ENCODE peak calls at places on chromosomes 7 and 10, in eight cellular contexts. L is activated B cell treated with CpG ODN at 0.5 μM for 24 hours, R is lung, Y is pancreas, B is GM12865, E is astrocyte of the spinal cord, J is Calu3, Z is PC-9. C is an unnamed sample.

GRCh38 chr7:116354546-116355422 is 144.4 kb downstream of the TES start:
- DNase-seq in Y (no peak), E (peak), R (peak), L (no peak), B (no peak), Z (peak), J (peak), C (peak)

GRCh38 chr10:18665815-18666558 is 6.8 kb downstream of the ARL5B start:
- DNase-seq in E (peak), L (no peak), Y (no peak), Z (no peak), B (no peak), J (no peak), R (no peak), C (no peak)

GRCh38 chr10:63208981-63209380 is 75.9 kb downstream of the NRBF2 start:
- DNase-seq in Z (no peak), R (no peak), E (peak), Y (no peak), J (no peak), L (no peak), B (no peak), C (peak)

GRCh38 chr7:1197997-1198632 is 34.6 kb upstream of the UNCX start:
- DNase-seq in R (no peak), Z (no peak), Y (no peak), L (no peak), E (peak), B (no peak), J (no peak), C (no peak)

GRCh38 chr10:3838723-3839437 is 53.9 kb upstream of the KLF6 start:
- DNase-seq in Y (no peak), J (no peak), R (no peak), Z (no peak), L (no peak), E (peak), B (no peak), C (no peak)

GRCh38 chr7:78924581-78924980 is 528.9 kb downstream of the MAGI2 start:
- DNase-seq in Z (no peak), J (peak), E (peak), L (no peak), B (peak), R (no peak), Y (no peak), C (no peak)

GRCh38 chr10:129417164-129417563 is 49.9 kb upstream of the MGMT start:
- DNase-seq in Z (no peak), E (no peak), Y (no peak), L (no peak), B (no peak), J (no peak), R (no peak), C (no peak)

GRCh38 chr10:104339469-104340098 is 1.3 kb upstream of the ITPRIP start:
- DNase-seq in E (peak), B (no peak), Y (no peak), L (no peak), J (no peak), R (no peak), Z (peak), C (no peak)

GRCh38 chr10:61028861-61029361 is 84.9 kb upstream of the RHOBTB1 start:
- DNase-seq in E (peak), J (no peak), Z (no peak), R (no peak), B (no peak), L (no peak), Y (no peak), C (no peak)

GRCh38 chr7:4800926-4801838 is 25.8 kb downstream of the AP5Z1 start:
- DNase-seq in Y (peak), Z (no peak), J (no peak), L (no peak), R (no peak), B (no peak), E (no peak), C (no peak)

GRCh38 chr10:124993728-124994451 is 52.0 kb downstream of the ZRANB1 start:
- DNase-seq in L (no peak), E (no peak), Z (no peak), Y (no peak), R (peak), J (no peak), B (no peak), C (no peak)

GRCh38 chr7:33819658-33820057 is 85.7 kb upstream of the BMPER start:
- DNase-seq in R (no peak), Y (no peak), B (no peak), J (no peak), Z (no peak), E (no peak), L (no peak), C (no peak)

GRCh38 chr10:27513451-27514191 is 9.5 kb downstream of the RAB18 start:
- DNase-seq in L (no peak), R (no peak), B (no peak), E (peak), Z (no peak), J (no peak), Y (no peak), C (no peak)

GRCh38 chr10:44976352-44977198 is 2.0 kb downstream of the DEPP1 start:
- DNase-seq in Y (no peak), L (no peak), Z (no peak), B (no peak), E (no peak), J (no peak), R (no peak), C (no peak)

GRCh38 chr7:57415730-57416129 is 34.2 kb upstream of the ZNF716 start:
- DNase-seq in J (no peak), L (no peak), R (peak), E (no peak), Z (no peak), Y (no peak), B (no peak), C (no peak)

GRCh38 chr7:35004531-35005096 is 32.7 kb downstream of the DPY19L1 start:
- DNase-seq in E (peak), Z (peak), J (peak), R (no peak), B (no peak), Y (no peak), L (no peak), C (no peak)

GRCh38 chr10:126628746-126629145 is 41.7 kb downstream of the C10orf90 start:
- DNase-seq in E (no peak), B (no peak), L (no peak), Y (no peak), Z (no peak), J (no peak), R (no peak), C (no peak)

GRCh38 chr7:21579341-21580072 is 36.7 kb downstream of the DNAH11 start:
- DNase-seq in R (no peak), E (no peak), Z (no peak), J (no peak), Y (no peak), B (no peak), L (no peak), C (no peak)

GRCh38 chr10:112732277-112732891 is 217.7 kb upstream of the TCF7L2 start:
- DNase-seq in Y (no peak), B (no peak), J (no peak), L (no peak), Z (no peak), E (no peak), R (no peak), C (no peak)

GRCh38 chr10:88389456-88389855 is 193.7 kb downstream of the RNLS start:
- DNase-seq in J (peak), Z (no peak), R (peak), L (no peak), B (peak), Y (no peak), E (peak), C (peak)

GRCh38 chr7:39453743-39454355 is 112.4 kb upstream of the YAE1 start:
- DNase-seq in Z (no peak), R (peak), L (no peak), E (peak), J (peak), B (peak), Y (no peak), C (peak)

GRCh38 chr7:40490603-40490924 is 355.8 kb downstream of the SUGCT start:
- DNase-seq in Y (no peak), Z (no peak), L (no peak), J (no peak), B (no peak), R (no peak), E (no peak), C (no peak)

GRCh38 chr7:15086171-15086745 is 183.7 kb upstream of the DGKB start:
- DNase-seq in R (no peak), Y (no peak), E (no peak), B (no peak), J (no peak), L (no peak), Z (no peak), C (no peak)

DNA sequence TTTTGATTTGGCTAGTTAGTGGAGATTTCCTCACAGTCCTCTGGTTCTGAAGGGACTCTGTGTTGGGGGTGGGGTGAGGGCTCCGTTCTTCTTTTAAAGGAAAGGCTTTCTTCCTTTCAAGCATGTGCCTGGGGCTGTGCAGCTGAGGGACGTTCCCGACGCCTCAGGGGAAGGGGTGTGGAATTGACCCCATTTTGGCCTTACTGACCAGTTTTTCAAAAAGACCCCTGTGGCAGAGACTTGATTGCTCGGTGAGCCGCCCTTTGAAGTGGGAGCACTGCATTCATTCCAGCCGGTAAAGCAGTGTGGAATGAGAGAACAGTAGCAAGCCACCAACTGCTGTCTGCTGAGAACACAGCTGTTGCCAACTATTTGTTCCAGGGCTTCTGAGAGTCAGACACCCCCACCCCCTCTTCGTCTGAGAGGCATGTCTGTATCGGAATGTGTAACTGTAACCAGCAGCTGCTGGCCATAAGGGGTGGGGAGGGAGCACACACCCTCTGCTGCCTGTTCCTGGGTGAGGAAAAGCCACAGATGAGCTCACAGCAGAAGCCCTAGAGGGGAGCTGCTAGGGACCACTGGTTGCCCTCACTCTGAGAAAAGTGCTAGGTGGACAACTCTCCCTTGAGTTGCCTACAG is 33.1 kb downstream of the WBP1L start:
- DNase-seq in L (no peak), R (peak), Z (no peak), B (no peak), Y (peak), E (peak), J (no peak), C (peak)
- TF ChIP-seq CTCF in L (no peak), R (no peak), Z (no peak), B (no peak), Y (no peak), E (no peak), J (no peak), C (no peak)

GRCh38 chr7:141876371-141876770 is 35.1 kb upstream of the PRSS37 start:
- DNase-seq in B (no peak), J (no peak), L (no peak), Y (no peak), R (no peak), Z (no peak), E (no peak), C (no peak)

GRCh38 chr7:141872931-141873330 is 31.6 kb upstream of the PRSS37 start:
- DNase-seq in B (no peak), Y (no peak), J (no peak), R (no peak), E (no peak), L (no peak), Z (no peak), C (no peak)

GRCh38 chr7:141875453-141875852 is 34.2 kb upstream of the PRSS37 start:
- DNase-seq in L (no peak), Y (no peak), Z (no peak), B (no peak), E (no peak), J (no peak), R (no peak), C (no peak)

GRCh38 chr7:141877365-141877764 is 36.1 kb upstream of the PRSS37 start:
- DNase-seq in L (no peak), Y (no peak), E (no peak), J (no peak), Z (no peak), B (no peak), R (no peak), C (no peak)

GRCh38 chr7:141874787-141875186 is 33.5 kb upstream of the PRSS37 start:
- DNase-seq in R (no peak), E (no peak), L (no peak), Z (no peak), B (no peak), J (no peak), Y (no peak), C (no peak)
- TF ChIP-seq CTCF in R (no peak), E (no peak), L (no peak), Z (no peak), B (no peak), J (no peak), Y (no peak), C (no peak)

DNA sequence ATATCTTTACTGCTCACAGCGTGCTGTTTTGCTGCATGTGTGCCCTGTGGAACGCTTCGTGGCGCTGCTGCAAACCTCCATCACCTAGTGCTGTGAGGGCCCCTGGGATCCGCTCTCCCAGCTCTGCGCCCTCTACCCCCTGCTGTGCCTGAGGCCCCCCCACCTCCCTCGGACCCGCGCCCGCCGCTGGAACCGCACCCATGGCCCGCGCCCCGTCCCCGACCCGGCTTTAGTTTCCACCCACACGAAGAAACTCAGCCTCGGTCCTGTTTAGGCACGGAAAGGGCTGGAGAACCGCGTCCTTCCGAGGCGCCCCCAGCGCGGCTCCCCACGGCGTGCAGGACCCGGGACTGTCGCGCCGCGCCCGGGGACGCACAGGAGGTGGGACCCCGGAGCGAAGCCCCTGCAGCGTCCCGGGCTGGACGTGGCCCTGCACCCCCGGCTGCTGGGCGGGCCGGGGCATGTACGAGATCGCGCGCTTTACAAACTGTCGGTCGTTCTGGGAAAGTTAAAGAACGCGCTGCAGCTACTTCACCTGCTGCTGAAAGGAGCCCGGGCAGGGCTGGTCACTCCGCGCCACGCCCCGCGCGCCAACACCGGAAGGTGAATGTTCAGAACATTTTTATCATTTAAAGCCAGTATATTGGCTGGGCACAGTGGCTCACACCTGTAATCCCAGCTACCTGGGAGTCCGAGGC is 54.3 kb downstream of the BMS1 start:
- DNase-seq in R (no peak), L (no peak), Y (no peak), J (peak), E (peak), Z (no peak), B (no peak), C (no peak)
- TF ChIP-seq CTCF in R (no peak), L (no peak), Y (no peak), J (no peak), E (peak), Z (no peak), B (no peak), C (no peak)

GRCh38 chr10:33334839-33335549 is 527 bp upstream of the NRP1 start:
- DNase-seq in Z (peak), Y (peak), R (peak), L (no peak), B (peak), E (peak), J (peak), C (peak)
- TF ChIP-seq CTCF in Z (peak), Y (peak), R (no peak), L (no peak), B (no peak), E (peak), J (peak), C (peak)

GRCh38 chr7:92767427-92767826 is 68.9 kb downstream of the CDK6 start:
- DNase-seq in B (no peak), Y (no peak), E (peak), L (no peak), R (no peak), J (no peak), Z (no peak), C (no peak)
- TF ChIP-seq CTCF in B (no peak), Y (no peak), E (no peak), L (no peak), R (no peak), J (no peak), Z (no peak), C (no peak)

GRCh38 chr10:58254644-58255043 is 13.1 kb downstream of the IPMK start:
- DNase-seq in B (no peak), Y (no peak), J (no peak), L (no peak), Z (no peak), R (no peak), E (no peak), C (no peak)

GRCh38 chr10:58260334-58260733 is 7.4 kb downstream of the IPMK start:
- DNase-seq in J (no peak), E (no peak), Y (no peak), R (no peak), Z (no peak), L (no peak), B (no peak), C (no peak)

GRCh38 chr10:58264780-58265179 is 2.9 kb downstream of the IPMK start:
- DNase-seq in R (no peak), B (no peak), J (no peak), E (no peak), Z (no peak), Y (no peak), L (no peak), C (no peak)

GRCh38 chr10:58253184-58253583 is 14.5 kb downstream of the IPMK start:
- DNase-seq in J (no peak), Y (no peak), E (no peak), B (no peak), Z (no peak), R (no peak), L (no peak), C (no peak)

GRCh38 chr10:58258977-58259692 is 8.6 kb downstream of the IPMK start:
- DNase-seq in R (no peak), Z (no peak), B (no peak), E (no peak), J (no peak), Y (no peak), L (no peak), C (no peak)
- TF ChIP-seq CTCF in R (no peak), Z (no peak), B (peak), E (peak), J (no peak), Y (no peak), L (no peak), C (no peak)

DNA sequence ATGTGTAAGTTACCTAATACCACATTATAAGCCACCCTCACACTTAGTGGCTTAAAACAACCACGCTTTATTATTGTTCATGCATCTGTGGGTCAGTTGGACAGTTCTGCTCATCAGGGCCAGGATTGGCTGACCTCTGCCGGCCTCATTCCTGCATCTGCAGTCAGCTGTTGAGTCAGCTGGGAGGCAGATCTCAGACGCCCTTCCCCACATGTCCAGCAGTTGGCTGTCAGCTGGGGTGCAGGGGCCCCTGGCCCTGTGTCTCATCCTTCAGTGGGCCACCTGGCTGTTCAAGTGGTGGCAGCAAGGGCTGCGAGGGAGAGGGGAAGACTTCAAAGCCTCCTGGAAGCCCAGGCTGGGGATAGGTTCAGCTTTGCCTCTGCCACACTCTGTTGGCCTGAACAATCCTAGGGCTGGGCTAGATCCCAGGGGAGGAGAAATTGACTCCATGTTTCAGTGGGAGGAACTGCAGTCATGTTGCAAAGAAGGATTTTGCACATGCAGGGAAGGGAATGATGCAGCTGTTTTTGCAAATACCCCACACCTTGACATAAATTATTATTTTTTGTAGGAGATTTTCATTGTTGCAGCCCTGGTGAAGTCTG is 33.1 kb downstream of the TACR2 start:
- DNase-seq in J (no peak), L (no peak), R (no peak), Z (no peak), E (peak), Y (no peak), B (no peak), C (no peak)
- TF ChIP-seq CTCF in J (no peak), L (no peak), R (no peak), Z (no peak), E (no peak), Y (no peak), B (no peak), C (no peak)

GRCh38 chr10:94080108-94080507 is 86.4 kb downstream of the PLCE1 start:
- DNase-seq in E (no peak), L (no peak), J (no peak), Y (no peak), Z (no peak), B (no peak), R (no peak), C (no peak)

GRCh38 chr10:94077042-94077441 is 83.3 kb downstream of the PLCE1 start:
- DNase-seq in Z (no peak), Y (no peak), J (no peak), E (no peak), L (no peak), B (no peak), R (no peak), C (no peak)

GRCh38 chr10:94075521-94075920 is 81.8 kb downstream of the PLCE1 start:
- DNase-seq in Z (no peak), R (no peak), L (no peak), J (no peak), B (no peak), Y (no peak), E (no peak), C (no peak)

GRCh38 chr10:94074462-94074861 is 80.7 kb downstream of the PLCE1 start:
- DNase-seq in R (no peak), Z (no peak), E (no peak), L (no peak), B (no peak), Y (no peak), J (no peak), C (no peak)

GRCh38 chr10:94076325-94076841 is 82.7 kb downstream of the PLCE1 start:
- DNase-seq in L (no peak), Z (no peak), Y (no peak), J (no peak), B (no peak), R (no peak), E (peak), C (no peak)
- TF ChIP-seq CTCF in L (no peak), Z (peak), Y (peak), J (no peak), B (no peak), R (no peak), E (peak), C (no peak)

GRCh38 chr10:80571352-80571751 is 33.6 kb downstream of the SH2D4B start:
- DNase-seq in J (no peak), R (peak), Y (no peak), B (no peak), Z (no peak), E (no peak), L (no peak), C (no peak)

GRCh38 chr10:80567292-80567691 is 29.6 kb downstream of the SH2D4B start:
- DNase-seq in R (no peak), L (no peak), Z (no peak), Y (no peak), B (no peak), J (no peak), E (no peak), C (no peak)

GRCh38 chr10:80569131-80569895 is 31.6 kb downstream of the SH2D4B start:
- DNase-seq in B (no peak), Z (no peak), J (no peak), Y (no peak), R (peak), L (no peak), E (no peak), C (no peak)

DNA sequence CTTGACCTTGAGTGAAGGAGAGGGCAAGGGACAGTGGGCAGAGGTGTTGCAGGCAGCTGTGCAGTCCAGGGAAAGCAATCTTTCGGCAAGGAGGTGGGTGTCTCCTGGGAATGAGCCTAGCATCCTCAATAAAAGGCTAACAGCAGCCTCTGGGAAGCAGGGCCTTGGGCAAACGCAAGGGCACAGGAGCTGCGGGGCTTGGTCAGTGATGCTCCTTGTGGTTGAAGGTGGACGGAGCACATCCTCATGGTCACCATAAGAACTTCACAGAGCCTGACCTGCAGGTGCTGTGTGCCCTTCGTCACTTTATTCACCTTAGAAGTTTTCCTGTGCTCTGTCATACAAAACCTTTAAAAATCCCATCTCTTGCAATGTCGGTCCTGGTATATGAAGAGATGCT is 30.6 kb downstream of the SH2D4B start:
- DNase-seq in B (no peak), R (peak), E (no peak), L (no peak), J (no peak), Y (no peak), Z (no peak), C (no peak)
- TF ChIP-seq CTCF in B (no peak), R (no peak), E (no peak), L (no peak), J (no peak), Y (no peak), Z (no peak), C (no peak)

C was measured in nephron progenitor cell.